ENCODE peak calls at places on chromosomes 3 and 15, in eight cellular contexts. D, M, C, K, S, V, Z and F are unnamed samples.

GRCh38 chr3:52835766-52836470 is 1.1 kb upstream of the MUSTN1 start:
- DNase-seq in D (no peak), M (no peak), C (no peak), K (no peak), S (no peak), V (no peak), Z (no peak), F (no peak)

GRCh38 chr3:61649381-61650170 is 88.2 kb downstream of the PTPRG start:
- DNase-seq in D (no peak), M (no peak), C (no peak), K (no peak), S (no peak), V (no peak), Z (no peak), F (peak; percentile 12)

GRCh38 chr3:79011821-79012529 is 755.8 kb downstream of the ROBO1 start:
- DNase-seq in D (no peak), M (no peak), C (no peak), K (no peak), S (no peak), V (no peak), Z (no peak), F (no peak)

GRCh38 chr3:131812433-131812832 is 222.4 kb downstream of the CPNE4 start:
- DNase-seq in D (no peak), M (no peak), C (no peak), K (no peak), S (no peak), V (no peak), Z (no peak), F (peak; percentile 13)

GRCh38 chr15:43998607-43999006 is 171.8 kb downstream of the WDR76 start:
- DNase-seq in D (peak; percentile 78), M (no peak), C (peak; percentile 41), K (no peak), S (peak; percentile 55), V (peak; percentile 90), Z (no peak), F (peak; percentile 84)

GRCh38 chr15:58077427-58077826 is 11.9 kb upstream of the ALDH1A2 start:
- DNase-seq in D (no peak), M (no peak), C (peak; percentile 49), K (no peak), S (no peak), V (no peak), Z (no peak), F (no peak)

GRCh38 chr3:57851304-57851703 is 95.2 kb downstream of the SLMAP start:
- DNase-seq in D (no peak), M (no peak), C (no peak), K (no peak), S (no peak), V (no peak), Z (no peak), F (no peak)

GRCh38 chr3:71511037-71511436 is 72.5 kb downstream of the FOXP1 start:
- DNase-seq in D (peak; percentile 99), M (no peak), C (peak; percentile 75), K (no peak), S (no peak), V (peak; percentile 87), Z (no peak), F (no peak)

GRCh38 chr3:50537421-50538129 is 30.0 kb downstream of the C3orf18 start:
- DNase-seq in D (no peak), M (no peak), C (no peak), K (no peak), S (no peak), V (no peak), Z (no peak), F (no peak)

GRCh38 chr15:92633418-92633817 is 22.2 kb downstream of the FAM174B start:
- DNase-seq in D (no peak), M (no peak), C (no peak), K (no peak), S (no peak), V (no peak), Z (peak; percentile 2), F (no peak)

GRCh38 chr15:57548325-57548724 is 43.4 kb upstream of the MYZAP start:
- DNase-seq in D (no peak), M (no peak), C (no peak), K (no peak), S (no peak), V (no peak), Z (no peak), F (no peak)

GRCh38 chr3:122258757-122259371 is 66.2 kb upstream of the CSTA start:
- DNase-seq in D (peak; percentile 56), M (peak; percentile 84), C (peak; percentile 82), K (peak; percentile 69), S (peak; percentile 59), V (peak; percentile 79), Z (peak; percentile 25), F (peak; percentile 68)

GRCh38 chr3:138457863-138458735 is 23.7 kb downstream of the ESYT3 start:
- DNase-seq in D (no peak), M (no peak), C (peak; percentile 44), K (peak; percentile 51), S (no peak), V (no peak), Z (no peak), F (no peak)

GRCh38 chr3:47380026-47380600 is 708 bp upstream of the PTPN23 start:
- DNase-seq in D (no peak), M (no peak), C (no peak), K (no peak), S (no peak), V (no peak), Z (no peak), F (no peak)

GRCh38 chr15:62445244-62445643 is 280.2 kb upstream of the C2CD4B start:
- DNase-seq in D (peak; percentile 56), M (peak; percentile 43), C (no peak), K (no peak), S (no peak), V (no peak), Z (no peak), F (no peak)

GRCh38 chr15:58474741-58475323 is 43.0 kb downstream of the LIPC start:
- DNase-seq in D (no peak), M (no peak), C (no peak), K (no peak), S (no peak), V (no peak), Z (no peak), F (no peak)

GRCh38 chr3:18812316-18812715 is 336.0 kb upstream of the KCNH8 start:
- DNase-seq in D (peak; percentile 38), M (no peak), C (no peak), K (no peak), S (no peak), V (peak; percentile 83), Z (no peak), F (no peak)

GRCh38 chr3:2511356-2511755 is 412.7 kb downstream of the CNTN4 start:
- DNase-seq in D (no peak), M (no peak), C (no peak), K (no peak), S (no peak), V (no peak), Z (no peak), F (peak; percentile 32)

GRCh38 chr3:9248232-9249191 is 934 bp downstream of the SRGAP3 start:
- DNase-seq in D (no peak), M (peak; percentile 67), C (peak; percentile 43), K (no peak), S (peak; percentile 51), V (no peak), Z (no peak), F (no peak)

GRCh38 chr15:68475449-68475848 is 43.5 kb upstream of the ITGA11 start:
- DNase-seq in D (no peak), M (no peak), C (no peak), K (no peak), S (no peak), V (no peak), Z (no peak), F (no peak)

GRCh38 chr3:97360804-97361203 is 403.8 kb upstream of the ARL6 start:
- DNase-seq in D (no peak), M (no peak), C (no peak), K (no peak), S (no peak), V (no peak), Z (no peak), F (no peak)

GRCh38 chr3:16770021-16770420 is 114.7 kb upstream of the PLCL2 start:
- DNase-seq in D (peak; percentile 55), M (no peak), C (no peak), K (no peak), S (no peak), V (peak; percentile 7), Z (no peak), F (no peak)

GRCh38 chr3:63910873-63911272 is 1.3 kb downstream of the SCAANT1 start:
- DNase-seq in D (peak; percentile 44), M (no peak), C (no peak), K (no peak), S (no peak), V (no peak), Z (no peak), F (no peak)

GRCh38 chr15:42413914-42414313 is 54.6 kb downstream of the CAPN3 start:
- DNase-seq in D (peak; percentile 29), M (no peak), C (no peak), K (no peak), S (no peak), V (no peak), Z (no peak), F (no peak)
- H3K27ac ChIP-seq in D (no peak overlapping the region), M (no peak overlapping the region), C (no peak overlapping the region), K (no peak overlapping the region), S (no peak overlapping the region), V (peak overlapping the region; percentile 81), Z (no peak overlapping the region), F (no peak overlapping the region)

DNA sequence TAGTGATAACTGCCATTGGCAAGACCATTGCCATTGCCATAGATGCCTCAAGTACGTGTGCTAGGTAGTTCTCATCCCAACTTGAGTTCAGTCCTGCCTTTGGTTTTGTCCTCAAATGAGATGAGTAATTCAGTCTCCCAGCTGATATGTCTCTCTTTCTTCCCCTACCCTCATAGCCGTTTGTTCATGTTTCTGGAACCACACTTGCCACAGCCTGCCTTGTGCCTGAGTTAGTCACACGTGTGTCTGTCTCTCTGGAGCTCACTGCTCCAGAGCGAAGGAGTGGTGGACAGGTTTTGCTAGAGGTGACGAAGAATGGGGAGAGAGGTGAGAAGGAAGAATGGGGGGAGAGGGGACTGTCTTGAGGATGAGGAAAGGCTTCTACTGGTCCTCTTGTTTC is 88.0 kb upstream of the IGF1R start:
- DNase-seq in D (no peak), M (peak; percentile 79), C (no peak), K (no peak), S (no peak), V (no peak), Z (no peak), F (no peak)
- H3K27ac ChIP-seq in D (no peak overlapping the region), M (peak overlapping the region; percentile 63), C (no peak overlapping the region), K (no peak overlapping the region), S (no peak overlapping the region), V (no peak overlapping the region), Z (no peak overlapping the region), F (no peak overlapping the region)

DNA sequence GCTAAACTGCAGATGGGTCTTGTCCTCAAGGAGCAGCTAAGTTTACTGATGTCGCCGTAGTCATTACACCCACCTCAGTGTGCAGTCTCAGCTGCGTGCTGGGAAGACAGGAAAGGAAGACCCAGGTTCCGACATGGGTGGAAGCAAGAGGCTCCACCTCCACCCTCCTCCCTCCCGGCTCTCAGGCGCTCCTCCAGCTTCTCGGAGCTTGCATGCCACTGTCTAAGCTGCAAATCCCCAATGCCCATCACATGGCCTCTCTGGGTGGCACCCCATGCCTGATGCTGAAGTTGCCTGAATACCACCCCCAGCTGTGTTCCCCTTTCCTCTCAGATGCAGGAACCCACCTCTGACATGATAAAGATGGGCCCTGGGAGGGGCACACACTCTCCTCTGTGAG is 58.5 kb downstream of the MGLL start:
- DNase-seq in D (no peak), M (no peak), C (no peak), K (no peak), S (no peak), V (no peak), Z (no peak), F (no peak)
- H3K27ac ChIP-seq in D (no peak overlapping the region), M (no peak overlapping the region), C (no peak overlapping the region), K (peak overlapping the region; percentile 85), S (no peak overlapping the region), V (no peak overlapping the region), Z (no peak overlapping the region), F (no peak overlapping the region)

GRCh38 chr3:150411106-150411460 is 3.0 kb downstream of the TSC22D2 start:
- DNase-seq in D (no peak), M (no peak), C (no peak), K (no peak), S (no peak), V (no peak), Z (no peak), F (no peak)
- H3K27ac ChIP-seq in D (peak overlapping the region; percentile 96), M (peak overlapping the region; percentile 100), C (no peak overlapping the region), K (peak overlapping the region; percentile 100), S (peak overlapping the region; percentile 100), V (peak overlapping the region; percentile 96), Z (no peak overlapping the region), F (no peak overlapping the region)